ENCODE peak calls at places on chromosomes 16 and 17, in eight cellular contexts. L is OCI-LY7; S is ELF-1; G is heart left ventricle; F is activated CD8-positive, alpha-beta T cell treated with anti-CD3 and anti-CD28 coated beads, Interleukin-2, amount 10 ng/mL, durations not matched to agents 7 days and 5 days; Z is globus pallidus; B is GM12878; Q is fibroblast of the conjunctiva. T is an unnamed sample.

GRCh38 chr16:74456290-74456625 is 35.0 kb upstream of the CLEC18B start:
- DNase-seq in L (no peak), S (no peak), G (no peak), F (no peak), Z (no peak), B (no peak), Q (no peak), T (no peak)

GRCh38 chr16:23452572-23453337 is at the start of gene COG7:
- DNase-seq in L (peak), S (peak), G (peak), F (peak), Z (peak), B (peak), Q (peak), T (peak)

GRCh38 chr16:75379911-75380847 is 53.1 kb downstream of the CFDP1 start:
- DNase-seq in L (peak), S (no peak), G (no peak), F (peak), Z (no peak), B (peak), Q (no peak), T (no peak)

GRCh38 chr16:1651509-1652342 is 26.4 kb upstream of the JPT2 start:
- DNase-seq in L (no peak), S (no peak), G (no peak), F (peak), Z (no peak), B (no peak), Q (no peak), T (peak)

GRCh38 chr16:72051818-72052217 is 2.5 kb upstream of the HP start:
- DNase-seq in L (no peak), S (no peak), G (no peak), F (no peak), Z (no peak), B (no peak), Q (no peak), T (no peak)

GRCh38 chr17:80031691-80032480 is 3.8 kb downstream of the TBC1D16 start:
- DNase-seq in L (no peak), S (no peak), G (no peak), F (no peak), Z (no peak), B (no peak), Q (no peak), T (peak)

GRCh38 chr16:79272141-79272577 is 328.4 kb downstream of the MAF start:
- DNase-seq in L (no peak), S (no peak), G (no peak), F (peak), Z (no peak), B (no peak), Q (no peak), T (no peak)

GRCh38 chr16:22630242-22630641 is 119.6 kb downstream of the NPIPB5 start:
- DNase-seq in L (no peak), S (no peak), G (no peak), F (no peak), Z (no peak), B (no peak), Q (no peak), T (no peak)

GRCh38 chr16:81448154-81449131 is 3.8 kb downstream of the CMIP start:
- DNase-seq in L (no peak), S (peak), G (no peak), F (no peak), Z (no peak), B (no peak), Q (no peak), T (peak)

GRCh38 chr16:28105297-28105696 is 41.8 kb upstream of the GSG1L start:
- DNase-seq in L (no peak), S (no peak), G (no peak), F (no peak), Z (no peak), B (no peak), Q (no peak), T (no peak)

GRCh38 chr16:3971261-3971660 is 90.7 kb upstream of the CREBBP start:
- DNase-seq in L (no peak), S (no peak), G (no peak), F (no peak), Z (no peak), B (peak), Q (no peak), T (no peak)

GRCh38 chr17:80071116-80071980 is 30.0 kb upstream of the GAA start:
- DNase-seq in L (no peak), S (no peak), G (peak), F (no peak), Z (peak), B (no peak), Q (no peak), T (no peak)

GRCh38 chr17:68512247-68512966 is at the start of gene PRKAR1A:
- DNase-seq in L (peak), S (peak), G (peak), F (peak), Z (peak), B (peak), Q (peak), T (peak)

GRCh38 chr16:70709457-70709856 is 23.6 kb upstream of the MTSS2 start:
- DNase-seq in L (no peak), S (no peak), G (no peak), F (no peak), Z (no peak), B (no peak), Q (no peak), T (no peak)

GRCh38 chr17:44384823-44385286 is 4.6 kb downstream of the ITGA2B start:
- DNase-seq in L (no peak), S (peak), G (no peak), F (no peak), Z (no peak), B (no peak), Q (no peak), T (no peak)

GRCh38 chr16:57538235-57538711 is 1.9 kb upstream of the CCDC102A start:
- DNase-seq in L (no peak), S (no peak), G (no peak), F (peak), Z (no peak), B (no peak), Q (no peak), T (no peak)

GRCh38 chr17:82022981-82023446 is at the start of gene LRRC45:
- DNase-seq in L (peak), S (peak), G (peak), F (peak), Z (peak), B (peak), Q (peak), T (peak)

GRCh38 chr17:4859816-4860625 is 26.9 kb downstream of the MINK1 start:
- DNase-seq in L (no peak), S (no peak), G (no peak), F (no peak), Z (peak), B (no peak), Q (no peak), T (no peak)

GRCh38 chr17:65896889-65897288 is 295.0 kb downstream of the CEP112 start:
- DNase-seq in L (no peak), S (no peak), G (no peak), F (no peak), Z (no peak), B (no peak), Q (no peak), T (no peak)

GRCh38 chr17:45440161-45440859 is 7.6 kb upstream of the ARHGAP27 start:
- DNase-seq in L (peak), S (peak), G (no peak), F (no peak), Z (no peak), B (no peak), Q (no peak), T (peak)

GRCh38 chr17:73901661-73902415 is 257.6 kb upstream of the SDK2 start:
- DNase-seq in L (peak), S (peak), G (peak), F (peak), Z (no peak), B (no peak), Q (no peak), T (peak)

GRCh38 chr17:44279586-44280344 is 11.8 kb upstream of the SLC4A1 start:
- DNase-seq in L (peak), S (peak), G (peak), F (peak), Z (peak), B (peak), Q (peak), T (peak)

GRCh38 chr16:89489040-89489721 is 1.2 kb downstream of the ANKRD11 start:
- DNase-seq in L (peak), S (peak), G (peak), F (peak), Z (peak), B (peak), Q (peak), T (peak)

GRCh38 chr16:56728027-56728426 is 1.9 kb upstream of the NUP93 start:
- DNase-seq in L (no peak), S (no peak), G (no peak), F (no peak), Z (no peak), B (no peak), Q (no peak), T (no peak)

GRCh38 chr16:75305364-75306101 is 54.1 kb upstream of the BCAR1 start:
- DNase-seq in L (no peak), S (peak), G (peak), F (peak), Z (no peak), B (peak), Q (peak), T (peak)

GRCh38 chr16:71933913-71934696 is 38.8 kb downstream of the IST1 start:
- DNase-seq in L (no peak), S (peak), G (no peak), F (no peak), Z (no peak), B (no peak), Q (no peak), T (no peak)

GRCh38 chr17:73769480-73769879 is 125.2 kb upstream of the SDK2 start:
- DNase-seq in L (no peak), S (no peak), G (no peak), F (no peak), Z (no peak), B (no peak), Q (no peak), T (no peak)

GRCh38 chr16:79283578-79283977 is 317.0 kb downstream of the MAF start:
- DNase-seq in L (peak), S (no peak), G (no peak), F (peak), Z (no peak), B (no peak), Q (no peak), T (no peak)

GRCh38 chr17:29179232-29180036 is 764 bp downstream of the MYO18A start:
- DNase-seq in L (no peak), S (peak), G (peak), F (no peak), Z (no peak), B (no peak), Q (no peak), T (peak)

GRCh38 chr17:17372856-17373520 is 69.8 kb downstream of the NT5M start:
- DNase-seq in L (no peak), S (no peak), G (no peak), F (no peak), Z (no peak), B (no peak), Q (no peak), T (no peak)

GRCh38 chr17:69860142-69860680 is 214.8 kb upstream of the KCNJ16 start:
- DNase-seq in L (no peak), S (no peak), G (no peak), F (no peak), Z (no peak), B (no peak), Q (no peak), T (no peak)

GRCh38 chr17:82241183-82241925 is 12.5 kb downstream of the SLC16A3 start:
- DNase-seq in L (no peak), S (peak), G (peak), F (no peak), Z (peak), B (no peak), Q (no peak), T (no peak)

GRCh38 chr17:41836550-41837196 is 641 bp upstream of the NT5C3B start:
- DNase-seq in L (no peak), S (no peak), G (no peak), F (no peak), Z (no peak), B (no peak), Q (no peak), T (no peak)

GRCh38 chr17:79083191-79083971 is 8.8 kb downstream of the ENGASE start:
- DNase-seq in L (no peak), S (no peak), G (no peak), F (no peak), Z (no peak), B (no peak), Q (no peak), T (no peak)

GRCh38 chr17:9195961-9196668 is 174.8 kb downstream of the NTN1 start:
- DNase-seq in L (no peak), S (peak), G (no peak), F (no peak), Z (no peak), B (no peak), Q (no peak), T (peak)

GRCh38 chr16:4519274-4520058 is 19.1 kb downstream of the CDIP1 start:
- DNase-seq in L (no peak), S (no peak), G (no peak), F (no peak), Z (no peak), B (no peak), Q (no peak), T (no peak)

GRCh38 chr17:73900516-73900915 is 256.3 kb upstream of the SDK2 start:
- DNase-seq in L (no peak), S (no peak), G (no peak), F (no peak), Z (no peak), B (no peak), Q (no peak), T (peak)

GRCh38 chr16:65600629-65601028 is 478.8 kb upstream of the CDH11 start:
- DNase-seq in L (no peak), S (no peak), G (no peak), F (no peak), Z (no peak), B (no peak), Q (no peak), T (no peak)

T was measured in left kidney.